ENCODE peak calls at places on chromosomes 2 and 18, in ten cellular contexts. W is foreskin fibroblast, G is left lung, K is left ventricle myocardium inferior, Y is HFFc6, R is spleen, O is GM13977, Z is GM20000, F is mammary epithelial cell, D is cardiac fibroblast. H is an unnamed sample.

GRCh38 chr2:165952600-165953210 is 871 bp downstream of the TTC21B start:
- DNase-seq in W (no peak), G (no peak), K (no peak), Y (peak), R (no peak), O (peak), Z (no peak), F (peak), D (peak), H (no peak)

GRCh38 chr2:58923869-58924268 is 682.7 kb upstream of the FANCL start:
- DNase-seq in W (peak), G (no peak), K (no peak), Y (peak), R (no peak), O (no peak), Z (no peak), F (no peak), D (no peak), H (no peak)

GRCh38 chr2:118865106-118865505 is 17.7 kb upstream of the EN1 start:
- DNase-seq in W (peak), G (no peak), K (no peak), Y (peak), R (no peak), O (peak), Z (peak), F (peak), D (peak), H (peak)

GRCh38 chr2:127080226-127080940 is 26.6 kb downstream of the BIN1 start:
- DNase-seq in W (no peak), G (no peak), K (peak), Y (no peak), R (peak), O (no peak), Z (no peak), F (no peak), D (no peak), H (peak)

GRCh38 chr2:179354739-179355537 is 90.3 kb upstream of the SESTD1 start:
- DNase-seq in W (no peak), G (no peak), K (no peak), Y (no peak), R (no peak), O (no peak), Z (no peak), F (no peak), D (peak), H (no peak)

GRCh38 chr2:50575232-50575631 is 456.7 kb downstream of the NRXN1 start:
- DNase-seq in W (no peak), G (no peak), K (no peak), Y (no peak), R (no peak), O (no peak), Z (no peak), F (no peak), D (no peak), H (no peak)

GRCh38 chr2:96409543-96410184 is 74.1 kb downstream of the NCAPH start:
- DNase-seq in W (no peak), G (no peak), K (peak), Y (no peak), R (peak), O (no peak), Z (no peak), F (no peak), D (peak), H (no peak)

GRCh38 chr18:63410792-63411191 is 11.5 kb downstream of the VPS4B start:
- DNase-seq in W (peak), G (no peak), K (no peak), Y (peak), R (no peak), O (no peak), Z (no peak), F (peak), D (peak), H (no peak)

GRCh38 chr18:46310258-46310657 is 206.1 kb downstream of the HAUS1 start:
- DNase-seq in W (no peak), G (no peak), K (no peak), Y (no peak), R (no peak), O (no peak), Z (no peak), F (peak), D (no peak), H (no peak)

GRCh38 chr18:76491801-76492668 is 3.0 kb downstream of the ZNF516 start:
- DNase-seq in W (peak), G (no peak), K (no peak), Y (no peak), R (peak), O (peak), Z (no peak), F (peak), D (peak), H (peak)

GRCh38 chr2:231688616-231689508 is 19.5 kb upstream of the PTMA start:
- DNase-seq in W (no peak), G (no peak), K (no peak), Y (no peak), R (peak), O (no peak), Z (no peak), F (no peak), D (no peak), H (no peak)

GRCh38 chr2:120352701-120353590 is 7.0 kb downstream of the INHBB start:
- DNase-seq in W (no peak), G (no peak), K (no peak), Y (peak), R (no peak), O (no peak), Z (no peak), F (no peak), D (no peak), H (no peak)
- TF ChIP-seq CTCF in W (no peak), G (no peak), K (no peak), Y (no peak), R (no peak), O (no peak), Z (no peak), F (no peak), D (no peak), H (no peak)

GRCh38 chr2:62727259-62727867 is 21.9 kb downstream of the EHBP1 start:
- DNase-seq in W (no peak), G (no peak), K (no peak), Y (no peak), R (no peak), O (no peak), Z (no peak), F (no peak), D (no peak), H (no peak)

GRCh38 chr2:62723253-62723652 is 17.7 kb downstream of the EHBP1 start:
- DNase-seq in W (no peak), G (no peak), K (no peak), Y (no peak), R (no peak), O (no peak), Z (no peak), F (no peak), D (no peak), H (no peak)

GRCh38 chr2:62725712-62726055 is 20.2 kb downstream of the EHBP1 start:
- DNase-seq in W (no peak), G (no peak), K (no peak), Y (no peak), R (no peak), O (no peak), Z (no peak), F (no peak), D (no peak), H (no peak)

GRCh38 chr2:62724106-62724505 is 18.6 kb downstream of the EHBP1 start:
- DNase-seq in W (no peak), G (no peak), K (no peak), Y (no peak), R (no peak), O (no peak), Z (no peak), F (no peak), D (peak), H (no peak)

GRCh38 chr2:62724886-62725711 is 19.6 kb downstream of the EHBP1 start:
- DNase-seq in W (no peak), G (no peak), K (peak), Y (no peak), R (peak), O (no peak), Z (no peak), F (no peak), D (no peak), H (peak)
- TF ChIP-seq CTCF in W (no peak), G (no peak), K (no peak), Y (peak), R (no peak), O (peak), Z (no peak), F (peak), D (peak), H (peak)

DNA sequence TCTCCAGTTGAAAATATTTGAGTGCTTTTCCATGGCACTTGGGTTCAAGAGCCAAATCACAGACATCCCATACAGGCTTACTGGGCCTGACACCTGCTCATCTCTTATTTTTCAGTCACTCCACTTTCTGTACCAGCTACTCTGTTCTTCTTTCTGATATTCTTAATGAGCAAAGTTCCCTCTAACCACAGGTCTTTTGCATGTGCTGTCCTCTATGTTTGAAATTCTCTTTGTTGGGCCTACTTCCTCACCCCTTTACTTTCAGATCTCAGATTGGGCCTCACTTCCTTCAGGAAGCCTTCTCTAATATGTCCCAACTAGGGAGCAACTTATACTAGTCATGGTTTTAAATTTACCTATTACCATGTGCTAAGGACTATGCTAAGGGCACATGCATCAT is 81.8 kb upstream of the RBMS1 start:
- DNase-seq in W (no peak), G (no peak), K (no peak), Y (no peak), R (no peak), O (no peak), Z (no peak), F (no peak), D (no peak), H (no peak)
- TF ChIP-seq CTCF in W (no peak), G (no peak), K (no peak), Y (no peak), R (no peak), O (no peak), Z (no peak), F (no peak), D (no peak), H (no peak)

GRCh38 chr2:142722569-142722968 is 154.9 kb upstream of the KYNU start:
- DNase-seq in W (no peak), G (no peak), K (no peak), Y (no peak), R (no peak), O (no peak), Z (no peak), F (no peak), D (peak), H (no peak)

GRCh38 chr2:142724186-142724585 is 153.3 kb upstream of the KYNU start:
- DNase-seq in W (no peak), G (no peak), K (no peak), Y (no peak), R (no peak), O (no peak), Z (no peak), F (no peak), D (no peak), H (no peak)

GRCh38 chr2:142724713-142725349 is 152.6 kb upstream of the KYNU start:
- DNase-seq in W (no peak), G (no peak), K (no peak), Y (no peak), R (no peak), O (no peak), Z (no peak), F (no peak), D (no peak), H (no peak)

GRCh38 chr2:142723236-142723635 is 154.2 kb upstream of the KYNU start:
- DNase-seq in W (no peak), G (no peak), K (no peak), Y (no peak), R (no peak), O (no peak), Z (no peak), F (no peak), D (no peak), H (no peak)

DNA sequence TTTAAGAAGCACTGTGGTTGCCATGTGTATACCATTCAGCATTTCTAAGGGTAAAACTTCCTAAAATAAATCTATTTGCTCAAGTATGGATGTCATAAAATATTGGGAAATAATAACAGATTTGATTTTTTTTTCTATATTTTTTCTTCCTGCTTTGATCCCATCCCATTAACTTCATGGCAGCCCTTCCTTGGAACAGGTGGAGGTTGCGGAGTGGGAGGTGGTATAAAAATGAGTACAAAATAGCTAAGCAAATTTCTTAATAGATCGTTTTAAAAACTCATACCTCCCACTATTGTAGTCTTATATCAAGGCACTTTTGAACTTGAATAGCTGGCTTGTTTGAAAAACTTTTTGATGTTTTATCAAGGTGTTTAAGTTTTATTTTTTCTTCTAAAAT is 152.1 kb upstream of the KYNU start:
- DNase-seq in W (no peak), G (no peak), K (no peak), Y (no peak), R (no peak), O (no peak), Z (no peak), F (no peak), D (no peak), H (no peak)
- TF ChIP-seq CTCF in W (no peak), G (no peak), K (no peak), Y (no peak), R (no peak), O (no peak), Z (no peak), F (no peak), D (no peak), H (no peak)

DNA sequence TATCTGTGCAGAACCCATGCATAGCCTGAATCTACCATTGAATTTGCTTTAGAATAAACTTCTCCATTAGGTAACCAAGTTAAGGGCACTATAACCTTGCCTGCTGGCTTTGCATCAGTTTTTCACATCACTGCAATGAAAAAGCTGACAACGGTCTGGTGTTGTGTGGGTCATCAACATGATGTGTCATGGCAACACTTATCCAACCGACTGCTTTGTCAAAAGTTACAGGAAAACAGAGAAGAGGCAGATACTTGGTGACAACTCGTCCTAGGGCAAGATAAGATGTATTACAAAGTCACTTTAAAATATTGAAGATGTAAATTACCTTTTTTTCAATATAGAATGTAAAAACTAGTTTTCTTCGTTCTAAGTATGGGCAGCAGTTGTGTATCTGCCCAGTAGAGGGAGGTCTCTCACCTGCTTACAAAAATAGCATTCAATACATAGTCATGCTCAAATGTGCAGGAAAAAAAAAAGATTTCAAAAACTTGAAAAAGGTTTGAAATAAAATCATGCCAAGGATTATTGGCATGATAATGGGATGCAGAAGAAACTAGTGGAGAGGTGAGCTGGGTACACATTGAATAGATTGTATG is 96.3 kb downstream of the EVA1A start:
- DNase-seq in W (peak), G (no peak), K (no peak), Y (peak), R (no peak), O (peak), Z (no peak), F (peak), D (peak), H (peak)
- TF ChIP-seq CTCF in W (peak), G (peak), K (peak), Y (peak), R (peak), O (peak), Z (no peak), F (peak), D (peak), H (peak)

H was measured in activated CD8-positive, alpha-beta T cell treated with anti-CD3 and anti-CD28 coated beads for 36 hours.